ENCODE peak calls at places on chromosomes 5 and 9, in five cellular contexts. L, F, A, X and D are unnamed samples. For H3K36me3, the result is how much of the 10 kb centered on the place peaks cover.

GRCh38 chr5:30106596-30106995 is 1086.9 kb upstream of the CDH6 start:
- DNase-seq in L (no peak), F (no peak), A (no peak), X (no peak), D (no peak)

GRCh38 chr9:124875501-124875900 is 13.6 kb downstream of the ARPC5L start:
- DNase-seq in L (no peak), F (no peak), A (no peak), X (no peak), D (no peak)

GRCh38 chr5:170246471-170246870 is 13.7 kb downstream of the C5orf58 start:
- DNase-seq in L (no peak), F (no peak), A (no peak), X (no peak), D (no peak)

GRCh38 chr5:129963359-129963758 is 59.1 kb downstream of the CHSY3 start:
- DNase-seq in L (no peak), F (peak), A (peak), X (no peak), D (no peak)

GRCh38 chr5:111170279-111170678 is 53.9 kb upstream of the CAMK4 start:
- DNase-seq in L (no peak), F (no peak), A (no peak), X (no peak), D (no peak)

GRCh38 chr9:106065579-106066214 is 371.4 kb downstream of the TMEM38B start:
- DNase-seq in L (no peak), F (no peak), A (no peak), X (no peak), D (no peak)

GRCh38 chr9:89375181-89375760 is 57.0 kb downstream of the SECISBP2 start:
- DNase-seq in L (no peak), F (no peak), A (no peak), X (peak), D (peak)

GRCh38 chr9:129242971-129243561 is 65.0 kb upstream of the IER5L start:
- DNase-seq in L (no peak), F (peak), A (peak), X (no peak), D (no peak)

GRCh38 chr5:167406503-167406902 is 884.9 kb upstream of the WWC1 start:
- DNase-seq in L (no peak), F (no peak), A (no peak), X (no peak), D (no peak)

GRCh38 chr5:165321912-165322311 is 1816.5 kb downstream of the MAT2B start:
- DNase-seq in L (no peak), F (no peak), A (peak), X (peak), D (no peak)

GRCh38 chr9:4864698-4865097 is 72.0 kb downstream of the RCL1 start:
- DNase-seq in L (no peak), F (no peak), A (no peak), X (no peak), D (no peak)

DNA sequence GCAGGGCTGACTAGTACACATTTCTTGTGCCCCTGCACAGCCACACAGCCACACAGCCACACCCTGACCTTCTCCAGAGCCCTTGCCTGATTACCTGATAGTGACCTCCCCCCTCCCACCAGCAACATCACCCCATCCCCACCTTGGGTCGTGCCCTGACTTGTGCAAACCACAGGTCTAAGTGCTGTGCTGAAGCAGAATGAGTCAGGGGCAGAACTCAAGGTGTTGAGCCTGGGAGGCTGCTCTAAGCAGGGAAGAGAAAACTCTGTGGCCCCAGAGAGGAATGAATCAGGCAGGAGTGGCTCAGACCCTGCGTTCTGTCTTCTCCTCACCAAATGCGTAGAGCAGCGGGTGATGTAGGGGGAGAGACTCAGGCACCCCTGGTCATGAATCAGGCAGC is 24.3 kb upstream of the FAT2 start:
- DNase-seq in L (no peak), F (no peak), A (no peak), X (no peak), D (no peak)
- H3K9ac ChIP-seq in L (no peak), F (no peak), A (no peak), X (no peak), D (no peak)

GRCh38 chr9:87431831-87432230 is 65.8 kb upstream of the DAPK1 start:
- DNase-seq in L (no peak), F (no peak), A (no peak), X (no peak), D (no peak)
- H3K27ac ChIP-seq in L (no peak), F (no peak), A (no peak), X (no peak), D (no peak)

GRCh38 chr5:1273745-1274144 is 21.1 kb downstream of the TERT start:
- DNase-seq in L (no peak), F (no peak), A (no peak), X (no peak), D (no peak)

GRCh38 chr5:1268666-1269065 is 26.2 kb downstream of the TERT start:
- DNase-seq in L (no peak), F (no peak), A (no peak), X (no peak), D (no peak)

GRCh38 chr5:1272201-1272600 is 22.7 kb downstream of the TERT start:
- DNase-seq in L (no peak), F (no peak), A (no peak), X (no peak), D (no peak)

GRCh38 chr5:1270426-1270825 is 24.4 kb downstream of the TERT start:
- DNase-seq in L (no peak), F (no peak), A (no peak), X (no peak), D (no peak)

DNA sequence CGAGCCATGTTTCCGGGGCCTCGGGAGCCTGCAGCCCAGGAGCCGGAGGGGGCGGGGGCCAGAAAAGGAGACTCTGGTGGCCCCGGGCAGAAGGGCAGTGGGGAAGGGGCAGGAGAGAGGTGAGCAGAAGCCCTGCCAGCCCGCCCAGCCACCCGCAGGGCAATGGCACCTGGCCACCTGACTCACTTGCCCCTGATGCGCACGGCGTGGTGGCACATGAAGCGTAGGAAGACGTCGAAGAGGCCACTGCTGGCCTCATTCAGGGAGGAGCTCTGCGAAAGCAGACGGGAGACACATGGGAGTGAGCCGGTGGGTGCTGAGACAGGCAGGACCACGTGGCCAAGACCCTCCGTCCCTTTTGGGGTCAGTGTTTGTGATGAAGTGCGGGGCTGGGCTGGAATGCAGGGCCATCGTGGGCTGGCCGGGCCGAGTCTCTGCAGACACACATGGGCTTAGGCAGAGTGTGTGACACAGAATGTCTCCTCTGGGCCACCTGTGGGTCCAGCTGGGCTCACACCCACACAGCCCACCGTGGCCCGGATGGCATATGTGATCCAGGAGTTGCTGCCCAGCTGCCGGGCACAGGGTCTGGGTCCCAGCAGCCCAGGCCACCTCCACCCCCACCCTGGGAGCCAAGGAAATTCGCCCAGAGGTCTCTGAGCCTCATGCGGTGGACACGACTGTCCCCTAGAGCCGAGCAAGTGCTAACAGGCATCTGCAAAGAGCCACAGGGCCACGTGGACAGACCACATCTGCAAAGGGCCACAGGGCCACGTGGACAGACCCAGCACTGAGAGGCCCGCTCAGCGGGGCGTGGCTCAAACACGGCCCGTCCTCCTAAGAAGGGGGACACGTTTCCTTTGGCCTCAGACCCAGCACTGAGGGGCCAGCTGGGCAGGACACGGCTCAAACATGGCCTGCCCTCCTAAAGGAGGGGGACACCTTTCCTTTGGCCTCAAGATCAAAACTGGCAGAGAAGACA is 23.6 kb downstream of the TERT start:
- DNase-seq in L (no peak), F (no peak), A (no peak), X (no peak), D (no peak)
- H3K36me3 ChIP-seq in L (under half), F (under half), A (under half), X (under half), D (under half)

GRCh38 chr5:173139631-173140030 is 4.7 kb upstream of the BNIP1 start:
- DNase-seq in L (no peak), F (no peak), A (no peak), X (no peak), D (no peak)

GRCh38 chr5:173140769-173141168 is 3.6 kb upstream of the BNIP1 start:
- DNase-seq in L (no peak), F (no peak), A (no peak), X (no peak), D (no peak)

GRCh38 chr5:173144200-173145176 is at the start of gene BNIP1:
- DNase-seq in L (peak), F (peak), A (peak), X (peak), D (peak)

GRCh38 chr5:173143567-173143966 is 764 bp upstream of the BNIP1 start:
- DNase-seq in L (no peak), F (no peak), A (no peak), X (no peak), D (no peak)

DNA sequence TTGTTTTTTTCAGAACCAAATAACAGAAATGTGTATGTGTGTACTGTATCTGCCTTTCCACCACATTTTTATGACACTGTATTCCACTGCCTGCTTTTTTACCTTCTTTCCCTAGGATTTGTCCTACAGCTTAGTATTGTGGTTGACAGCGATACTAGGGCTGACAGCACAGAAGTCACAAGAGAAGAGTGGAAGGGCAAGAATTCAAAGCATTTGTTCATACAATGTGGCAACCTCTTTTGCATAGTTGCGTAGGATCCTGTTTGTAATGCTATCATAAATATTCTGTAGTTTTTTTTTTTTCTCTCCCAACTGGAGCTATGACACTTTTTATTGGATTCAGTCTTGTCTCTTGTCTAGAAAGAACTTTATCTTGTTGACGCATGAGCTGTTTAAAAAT is 5.6 kb upstream of the BNIP1 start:
- DNase-seq in L (no peak), F (no peak), A (no peak), X (no peak), D (no peak)
- H3K9ac ChIP-seq in L (no peak), F (no peak), A (no peak), X (no peak), D (no peak)

GRCh38 chr5:131758520-131758900 is 38.3 kb downstream of the FNIP1 start:
- DNase-seq in L (no peak), F (peak), A (peak), X (no peak), D (no peak)

GRCh38 chr5:131757830-131758519 is 38.8 kb downstream of the FNIP1 start:
- DNase-seq in L (no peak), F (no peak), A (no peak), X (no peak), D (no peak)

GRCh38 chr5:131754363-131754762 is 42.5 kb downstream of the FNIP1 start:
- DNase-seq in L (no peak), F (no peak), A (no peak), X (no peak), D (no peak)

GRCh38 chr5:131759704-131760103 is 37.1 kb downstream of the FNIP1 start:
- DNase-seq in L (no peak), F (no peak), A (no peak), X (no peak), D (no peak)

GRCh38 chr5:131756942-131757341 is 39.9 kb downstream of the FNIP1 start:
- DNase-seq in L (no peak), F (no peak), A (no peak), X (no peak), D (no peak)
- H3K27ac ChIP-seq in L (no peak), F (no peak), A (no peak), X (no peak), D (no peak)

GRCh38 chr9:33318781-33319180 is 28.5 kb downstream of the NFX1 start:
- DNase-seq in L (no peak), F (no peak), A (no peak), X (no peak), D (no peak)
- H3K36me3 ChIP-seq in L (under half), F (half or more), A (under half), X (under half), D (half or more)

GRCh38 chr5:102638316-102638715 is 116.8 kb upstream of the PAM start:
- DNase-seq in L (no peak), F (peak), A (no peak), X (no peak), D (no peak)

GRCh38 chr5:102638912-102639652 is 116.0 kb upstream of the PAM start:
- DNase-seq in L (no peak), F (peak), A (no peak), X (no peak), D (no peak)
- H3K9ac ChIP-seq in L (no peak), F (no peak), A (no peak), X (no peak), D (no peak)

GRCh38 chr9:95605087-95605486 is 88.3 kb upstream of the PTCH1 start:
- DNase-seq in L (no peak), F (no peak), A (no peak), X (no peak), D (no peak)
- H3K27ac ChIP-seq in L (no peak), F (no peak), A (no peak), X (no peak), D (no peak)

GRCh38 chr9:79709945-79710674 is 138.3 kb downstream of the TLE4 start:
- DNase-seq in L (no peak), F (no peak), A (no peak), X (no peak), D (no peak)

GRCh38 chr9:79708541-79708940 is 136.8 kb downstream of the TLE4 start:
- DNase-seq in L (no peak), F (no peak), A (no peak), X (no peak), D (no peak)

GRCh38 chr9:79707589-79707988 is 135.8 kb downstream of the TLE4 start:
- DNase-seq in L (no peak), F (no peak), A (no peak), X (no peak), D (no peak)

GRCh38 chr9:79705704-79706103 is 133.9 kb downstream of the TLE4 start:
- DNase-seq in L (no peak), F (no peak), A (no peak), X (no peak), D (no peak)

DNA sequence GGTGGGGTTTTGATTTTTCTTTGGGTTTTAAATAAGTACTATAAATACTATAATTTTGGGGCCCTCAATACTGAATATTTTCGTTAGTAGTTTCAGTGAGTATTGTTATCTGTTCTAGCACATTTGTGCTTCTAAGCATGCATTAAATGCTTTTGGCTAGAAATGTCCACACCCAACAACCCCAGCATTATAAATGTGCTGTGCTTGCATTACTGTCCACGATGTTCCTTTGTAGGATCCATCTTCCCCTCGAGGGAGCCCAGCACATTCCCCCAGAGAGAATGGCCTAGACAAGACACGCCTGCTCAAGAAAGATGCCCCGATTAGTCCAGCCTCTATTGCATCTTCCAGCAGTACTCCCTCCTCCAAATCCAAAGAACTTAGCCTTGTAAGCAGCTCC is 134.7 kb downstream of the TLE4 start:
- DNase-seq in L (no peak), F (no peak), A (no peak), X (no peak), D (no peak)
- H3K36me3 ChIP-seq in L (under half), F (under half), A (under half), X (half or more), D (under half)